ENCODE peak calls at places on chromosome 1, in nine cellular contexts. H is MM.1S, D is neural progenitor cell, C is GM23338, W is GM23248, P is OCI-LY7, S is hepatocyte, K is SK-N-SH, N is HCT116. U is an unnamed sample.
A peak's percentile ranks its signal among the peaks of the same experiment; 100 is the strongest.

GRCh38 chr1:12556368-12556930 is 61.6 kb downstream of the DHRS3 start:
- DNase-seq in H (no peak), D (peak; percentile 57), C (peak; percentile 49), W (peak; percentile 84), P (no peak), S (peak; percentile 68), K (no peak), N (no peak), U (no peak)

GRCh38 chr1:29893036-29893723 is 656.9 kb downstream of the PTPRU start:
- DNase-seq in H (no peak), D (no peak), C (peak; percentile 29), W (no peak), P (no peak), S (no peak), K (peak; percentile 22), N (no peak), U (no peak)

GRCh38 chr1:223031690-223032601 is 111.1 kb downstream of the TLR5 start:
- DNase-seq in H (no peak), D (no peak), C (no peak), W (peak; percentile 96), P (no peak), S (no peak), K (no peak), N (no peak), U (peak; percentile 50)

GRCh38 chr1:79896136-79896535 is 889.6 kb upstream of the ADGRL4 start:
- DNase-seq in H (no peak), D (no peak), C (no peak), W (peak; percentile 23), P (no peak), S (no peak), K (no peak), N (no peak), U (no peak)

GRCh38 chr1:181089017-181089776 is 697 bp downstream of the IER5 start:
- DNase-seq in H (peak; percentile 53), D (peak; percentile 67), C (peak; percentile 53), W (peak; percentile 64), P (peak; percentile 63), S (peak; percentile 63), K (peak; percentile 73), N (no peak), U (no peak)

GRCh38 chr1:24727490-24728214 is 17.6 kb upstream of the CLIC4 start:
- DNase-seq in H (peak; percentile 94), D (no peak), C (no peak), W (peak; percentile 96), P (peak; percentile 53), S (peak; percentile 71), K (no peak), N (no peak), U (no peak)

GRCh38 chr1:40450491-40451237 is 388 bp downstream of the ZFP69B start:
- DNase-seq in H (no peak), D (peak; percentile 22), C (peak; percentile 29), W (peak; percentile 76), P (peak; percentile 69), S (peak; percentile 37), K (peak; percentile 43), N (no peak), U (peak; percentile 54)

GRCh38 chr1:171841931-171842723 is 829 bp downstream of the DNM3 start:
- DNase-seq in H (no peak), D (peak; percentile 47), C (peak; percentile 64), W (peak; percentile 38), P (no peak), S (peak; percentile 21), K (peak; percentile 64), N (no peak), U (no peak)

GRCh38 chr1:243292117-243292516 is 36.3 kb downstream of the SDCCAG8 start:
- DNase-seq in H (no peak), D (peak; percentile 5), C (peak; percentile 37), W (no peak), P (no peak), S (no peak), K (no peak), N (no peak), U (no peak)

GRCh38 chr1:243293941-243294722 is 38.3 kb downstream of the SDCCAG8 start:
- DNase-seq in H (no peak), D (peak; percentile 3), C (peak; percentile 21), W (no peak), P (no peak), S (no peak), K (no peak), N (no peak), U (no peak)

GRCh38 chr1:243299069-243299468 is 43.2 kb downstream of the SDCCAG8 start:
- DNase-seq in H (no peak), D (no peak), C (no peak), W (no peak), P (no peak), S (no peak), K (no peak), N (no peak), U (no peak)

GRCh38 chr1:243291287-243291686 is 35.4 kb downstream of the SDCCAG8 start:
- DNase-seq in H (no peak), D (no peak), C (no peak), W (no peak), P (no peak), S (no peak), K (no peak), N (no peak), U (no peak)

GRCh38 chr1:243294723-243295121 is 38.9 kb downstream of the SDCCAG8 start:
- DNase-seq in H (no peak), D (no peak), C (no peak), W (peak; percentile 68), P (no peak), S (no peak), K (peak; percentile 11), N (no peak), U (peak; percentile 55)
- TF ChIP-seq EZH2phosphoT487 in H (no peak), D (no peak), C (no peak), W (no peak), P (no peak), S (no peak), K (no peak), N (no peak), U (no peak)

GRCh38 chr1:151171190-151171589 is 4.6 kb downstream of the TMOD4 start:
- DNase-seq in H (no peak), D (no peak), C (no peak), W (no peak), P (no peak), S (no peak), K (no peak), N (no peak), U (no peak)

GRCh38 chr1:151175910-151176309 is at the start of gene TMOD4:
- DNase-seq in H (no peak), D (peak; percentile 13), C (peak; percentile 54), W (peak; percentile 54), P (peak; percentile 51), S (peak; percentile 30), K (peak; percentile 67), N (no peak), U (no peak)

GRCh38 chr1:151175036-151175741 is 592 bp downstream of the TMOD4 start:
- DNase-seq in H (no peak), D (no peak), C (no peak), W (peak; percentile 7), P (no peak), S (no peak), K (no peak), N (no peak), U (no peak)

DNA sequence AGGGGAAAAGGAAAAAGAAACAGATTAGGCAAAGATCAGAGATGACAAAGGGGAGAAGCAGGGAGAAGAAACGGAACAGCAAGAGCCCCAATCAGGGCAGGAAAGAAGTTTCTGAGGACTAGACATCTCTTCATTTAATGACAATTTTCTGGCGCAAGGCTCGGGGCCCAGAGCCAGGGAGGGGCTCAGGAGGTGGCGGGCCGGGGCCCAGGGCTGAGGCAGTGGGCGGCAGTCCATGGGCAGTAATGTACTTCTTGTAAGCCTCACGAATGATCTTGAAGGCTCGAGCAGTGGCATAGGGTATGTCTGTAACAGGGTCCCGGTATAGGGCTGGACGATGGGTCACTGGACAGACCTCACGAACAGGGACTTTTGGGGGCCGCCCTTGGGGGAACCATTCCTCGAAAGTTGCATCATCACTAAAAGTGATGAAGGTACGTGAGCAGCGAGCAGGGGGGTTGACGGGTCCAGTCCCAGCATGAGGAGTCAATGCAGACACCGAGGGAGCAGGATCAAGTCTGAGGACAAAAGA is 799 bp upstream of the TMOD4 start:
- DNase-seq in H (no peak), D (no peak), C (no peak), W (no peak), P (no peak), S (no peak), K (no peak), N (no peak), U (no peak)
- TF ChIP-seq EZH2phosphoT487 in H (no peak), D (no peak), C (no peak), W (no peak), P (no peak), S (no peak), K (no peak), N (no peak), U (no peak)

GRCh38 chr1:210935905-210936304 is 198.0 kb downstream of the KCNH1 start:
- DNase-seq in H (no peak), D (no peak), C (no peak), W (no peak), P (no peak), S (no peak), K (no peak), N (no peak), U (no peak)

GRCh38 chr1:210938416-210938925 is 195.5 kb downstream of the KCNH1 start:
- DNase-seq in H (no peak), D (no peak), C (peak; percentile 8), W (no peak), P (no peak), S (no peak), K (no peak), N (no peak), U (no peak)

GRCh38 chr1:210942513-210942912 is 191.4 kb downstream of the KCNH1 start:
- DNase-seq in H (no peak), D (no peak), C (no peak), W (no peak), P (no peak), S (no peak), K (no peak), N (no peak), U (no peak)

GRCh38 chr1:210940081-210940617 is 193.8 kb downstream of the KCNH1 start:
- DNase-seq in H (no peak), D (no peak), C (no peak), W (no peak), P (no peak), S (no peak), K (no peak), N (no peak), U (no peak)

DNA sequence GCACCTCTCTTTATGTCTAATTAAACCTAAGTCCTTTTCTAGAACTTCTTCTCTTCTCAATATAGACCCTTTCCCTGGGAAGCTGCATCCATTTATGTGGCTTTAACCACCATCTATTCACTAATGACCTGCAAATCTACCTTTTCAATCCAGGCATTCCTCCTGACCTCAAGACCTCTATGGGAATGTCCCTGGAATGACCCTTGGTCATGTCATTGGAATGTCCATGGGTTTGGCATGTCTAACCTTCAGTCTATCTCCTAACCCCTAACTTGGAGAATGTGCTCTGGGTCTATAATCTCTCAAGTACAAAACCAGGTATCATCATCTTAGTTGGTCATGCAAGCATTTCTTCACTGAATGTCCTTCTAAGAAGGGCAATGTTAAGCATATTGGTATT is 196.1 kb downstream of the KCNH1 start:
- DNase-seq in H (no peak), D (no peak), C (peak; percentile 11), W (no peak), P (no peak), S (no peak), K (no peak), N (no peak), U (no peak)
- TF ChIP-seq EZH2phosphoT487 in H (no peak), D (no peak), C (no peak), W (no peak), P (no peak), S (no peak), K (no peak), N (no peak), U (no peak)

DNA sequence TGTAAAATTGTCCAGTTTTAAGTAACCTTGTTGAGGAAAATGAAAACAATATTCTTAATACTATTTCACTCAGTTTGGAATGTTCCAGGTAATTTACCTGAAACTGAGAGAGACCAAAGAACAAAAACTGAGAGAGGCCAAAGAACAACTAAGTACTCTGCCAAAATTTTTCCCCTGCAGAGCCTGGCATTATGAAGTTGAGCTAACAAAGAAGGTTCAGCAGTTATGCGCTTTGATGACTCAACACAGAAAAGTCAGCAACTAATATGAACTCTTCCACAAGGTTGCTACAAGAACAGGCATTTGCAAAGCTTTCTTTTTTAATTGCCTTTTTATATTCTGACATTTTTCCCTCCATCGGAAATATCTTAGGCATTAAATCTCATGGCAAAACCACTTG is 270.9 kb downstream of the CHRM3 start:
- DNase-seq in H (peak; percentile 58), D (no peak), C (no peak), W (no peak), P (no peak), S (no peak), K (no peak), N (no peak), U (peak; percentile 23)
- TF ChIP-seq EZH2phosphoT487 in H (no peak), D (no peak), C (no peak), W (no peak), P (no peak), S (no peak), K (no peak), N (no peak), U (no peak)

U was measured in PC-3.